ENCODE peak calls at places on chromosomes 5 and 9, in seven cellular contexts. One of them, this sample, is unnamed. For H3K36me3, the result is how much of the 10 kb centered on the place peaks cover.

GRCh38 chr9:73643379-73644013 is 491.8 kb downstream of the ANXA1 start:
- DNase-seq in DND-41: no peak
- DNase-seq in heart right ventricle: no peak
- DNase-seq in neural progenitor cell: no peak
- DNase-seq in left ventricle myocardium inferior: no peak
- DNase-seq in BE2C: no peak
- DNase-seq in HCT116: no peak
- DNase-seq in this sample: no peak

GRCh38 chr9:113879906-113880305 is 3.8 kb downstream of the ZNF618 start:
- DNase-seq in DND-41: no peak
- DNase-seq in heart right ventricle: no peak
- DNase-seq in neural progenitor cell: no peak
- DNase-seq in left ventricle myocardium inferior: no peak
- DNase-seq in BE2C: no peak
- DNase-seq in HCT116: no peak
- DNase-seq in this sample: no peak

GRCh38 chr9:16985559-16986348 is 115.3 kb upstream of the BNC2 start:
- DNase-seq in DND-41: no peak
- DNase-seq in heart right ventricle: peak
- DNase-seq in neural progenitor cell: no peak
- DNase-seq in left ventricle myocardium inferior: no peak
- DNase-seq in BE2C: no peak
- DNase-seq in HCT116: no peak
- DNase-seq in this sample: peak

GRCh38 chr5:36059571-36060515 is 6.8 kb downstream of the UGT3A2 start:
- DNase-seq in DND-41: peak
- DNase-seq in heart right ventricle: no peak
- DNase-seq in neural progenitor cell: no peak
- DNase-seq in left ventricle myocardium inferior: no peak
- DNase-seq in BE2C: no peak
- DNase-seq in HCT116: no peak
- DNase-seq in this sample: no peak

GRCh38 chr9:104780796-104781395 is 17.0 kb downstream of the NIPSNAP3B start:
- DNase-seq in DND-41: no peak
- DNase-seq in heart right ventricle: no peak
- DNase-seq in neural progenitor cell: no peak
- DNase-seq in left ventricle myocardium inferior: no peak
- DNase-seq in BE2C: no peak
- DNase-seq in HCT116: peak
- DNase-seq in this sample: no peak

GRCh38 chr5:106755789-106756188 is 914.9 kb downstream of the EFNA5 start:
- DNase-seq in DND-41: peak
- DNase-seq in heart right ventricle: no peak
- DNase-seq in neural progenitor cell: no peak
- DNase-seq in left ventricle myocardium inferior: no peak
- DNase-seq in BE2C: no peak
- DNase-seq in HCT116: no peak
- DNase-seq in this sample: no peak

GRCh38 chr5:143641549-143641955 is 170.4 kb upstream of the HMHB1 start:
- DNase-seq in DND-41: no peak
- DNase-seq in heart right ventricle: no peak
- DNase-seq in neural progenitor cell: no peak
- DNase-seq in left ventricle myocardium inferior: no peak
- DNase-seq in BE2C: no peak
- DNase-seq in HCT116: no peak
- DNase-seq in this sample: no peak

GRCh38 chr5:39892708-39893107 is 467.9 kb upstream of the DAB2 start:
- DNase-seq in DND-41: no peak
- DNase-seq in heart right ventricle: no peak
- DNase-seq in neural progenitor cell: no peak
- DNase-seq in left ventricle myocardium inferior: no peak
- DNase-seq in BE2C: no peak
- DNase-seq in HCT116: no peak
- DNase-seq in this sample: no peak

GRCh38 chr5:155935723-155936122 is 391.2 kb upstream of the SGCD start:
- DNase-seq in DND-41: no peak
- DNase-seq in heart right ventricle: no peak
- DNase-seq in neural progenitor cell: no peak
- DNase-seq in left ventricle myocardium inferior: no peak
- DNase-seq in BE2C: no peak
- DNase-seq in HCT116: no peak
- DNase-seq in this sample: no peak

GRCh38 chr5:107655836-107656235 is 14.9 kb downstream of the EFNA5 start:
- DNase-seq in DND-41: no peak
- DNase-seq in heart right ventricle: no peak
- DNase-seq in neural progenitor cell: peak
- DNase-seq in left ventricle myocardium inferior: no peak
- DNase-seq in BE2C: no peak
- DNase-seq in HCT116: no peak
- DNase-seq in this sample: no peak

GRCh38 chr5:36744678-36745659 is 131.6 kb upstream of the NIPBL start:
- DNase-seq in DND-41: peak
- DNase-seq in heart right ventricle: peak
- DNase-seq in neural progenitor cell: peak
- DNase-seq in left ventricle myocardium inferior: peak
- DNase-seq in BE2C: peak
- DNase-seq in HCT116: peak
- DNase-seq in this sample: peak

GRCh38 chr5:133381571-133382365 is 230.6 kb downstream of the FSTL4 start:
- DNase-seq in DND-41: no peak
- DNase-seq in heart right ventricle: no peak
- DNase-seq in neural progenitor cell: no peak
- DNase-seq in left ventricle myocardium inferior: no peak
- DNase-seq in BE2C: no peak
- DNase-seq in HCT116: no peak
- DNase-seq in this sample: no peak

GRCh38 chr9:35510745-35511428 is 21.0 kb downstream of the RUSC2 start:
- DNase-seq in DND-41: no peak
- DNase-seq in heart right ventricle: peak
- DNase-seq in neural progenitor cell: no peak
- DNase-seq in left ventricle myocardium inferior: peak
- DNase-seq in BE2C: no peak
- DNase-seq in HCT116: peak
- DNase-seq in this sample: peak

GRCh38 chr9:35537898-35538297 is 48.0 kb downstream of the RUSC2 start:
- DNase-seq in DND-41: no peak
- DNase-seq in heart right ventricle: peak
- DNase-seq in neural progenitor cell: peak
- DNase-seq in left ventricle myocardium inferior: peak
- DNase-seq in BE2C: no peak
- DNase-seq in HCT116: no peak
- DNase-seq in this sample: no peak

GRCh38 chr5:132017316-132017715 is 5.9 kb upstream of the ACSL6 start:
- DNase-seq in DND-41: no peak
- DNase-seq in heart right ventricle: no peak
- DNase-seq in neural progenitor cell: no peak
- DNase-seq in left ventricle myocardium inferior: no peak
- DNase-seq in BE2C: no peak
- DNase-seq in HCT116: no peak
- DNase-seq in this sample: no peak

GRCh38 chr5:136034492-136034891 is 5.7 kb downstream of the TGFBI start:
- DNase-seq in DND-41: no peak
- DNase-seq in heart right ventricle: no peak
- DNase-seq in neural progenitor cell: no peak
- DNase-seq in left ventricle myocardium inferior: no peak
- DNase-seq in BE2C: no peak
- DNase-seq in HCT116: no peak
- DNase-seq in this sample: no peak

GRCh38 chr5:150465926-150466325 is 16.4 kb upstream of the RPS14 start:
- DNase-seq in DND-41: no peak
- DNase-seq in heart right ventricle: peak
- DNase-seq in neural progenitor cell: no peak
- DNase-seq in left ventricle myocardium inferior: no peak
- DNase-seq in BE2C: no peak
- DNase-seq in HCT116: no peak
- DNase-seq in this sample: no peak

GRCh38 chr9:86946712-86947145 is 577 bp downstream of the GAS1 start:
- DNase-seq in DND-41: peak
- DNase-seq in heart right ventricle: peak
- DNase-seq in neural progenitor cell: no peak
- DNase-seq in left ventricle myocardium inferior: peak
- DNase-seq in BE2C: no peak
- DNase-seq in HCT116: no peak
- DNase-seq in this sample: no peak

GRCh38 chr5:148248894-148249293 is 10.6 kb downstream of the MARCOL start:
- DNase-seq in DND-41: no peak
- DNase-seq in heart right ventricle: no peak
- DNase-seq in neural progenitor cell: no peak
- DNase-seq in left ventricle myocardium inferior: no peak
- DNase-seq in BE2C: no peak
- DNase-seq in HCT116: no peak
- DNase-seq in this sample: no peak

GRCh38 chr5:115460476-115460875 is 84.1 kb downstream of the FEM1C start:
- DNase-seq in DND-41: no peak
- DNase-seq in heart right ventricle: peak
- DNase-seq in neural progenitor cell: no peak
- DNase-seq in left ventricle myocardium inferior: peak
- DNase-seq in BE2C: no peak
- DNase-seq in HCT116: peak
- DNase-seq in this sample: peak

GRCh38 chr5:71922584-71923106 is 184.6 kb upstream of the MAP1B start:
- DNase-seq in DND-41: no peak
- DNase-seq in heart right ventricle: no peak
- DNase-seq in neural progenitor cell: no peak
- DNase-seq in left ventricle myocardium inferior: no peak
- DNase-seq in BE2C: no peak
- DNase-seq in HCT116: peak
- DNase-seq in this sample: no peak

GRCh38 chr5:172940242-172941066 is 18.8 kb upstream of the RPL26L1 start:
- DNase-seq in DND-41: no peak
- DNase-seq in heart right ventricle: no peak
- DNase-seq in neural progenitor cell: no peak
- DNase-seq in left ventricle myocardium inferior: no peak
- DNase-seq in BE2C: no peak
- DNase-seq in HCT116: no peak
- DNase-seq in this sample: no peak

GRCh38 chr5:172941067-172941516 is 18.1 kb upstream of the RPL26L1 start:
- DNase-seq in DND-41: no peak
- DNase-seq in heart right ventricle: no peak
- DNase-seq in neural progenitor cell: no peak
- DNase-seq in left ventricle myocardium inferior: no peak
- DNase-seq in BE2C: no peak
- DNase-seq in HCT116: no peak
- DNase-seq in this sample: no peak

GRCh38 chr5:172939561-172939960 is 19.7 kb upstream of the RPL26L1 start:
- DNase-seq in DND-41: no peak
- DNase-seq in heart right ventricle: no peak
- DNase-seq in neural progenitor cell: peak
- DNase-seq in left ventricle myocardium inferior: no peak
- DNase-seq in BE2C: no peak
- DNase-seq in HCT116: no peak
- DNase-seq in this sample: no peak

GRCh38 chr5:172936441-172936840 is 22.8 kb upstream of the RPL26L1 start:
- DNase-seq in DND-41: no peak
- DNase-seq in heart right ventricle: no peak
- DNase-seq in neural progenitor cell: no peak
- DNase-seq in left ventricle myocardium inferior: no peak
- DNase-seq in BE2C: no peak
- DNase-seq in HCT116: no peak
- DNase-seq in this sample: no peak

GRCh38 chr5:172939045-172939444 is 20.2 kb upstream of the RPL26L1 start:
- DNase-seq in DND-41: peak
- DNase-seq in heart right ventricle: no peak
- DNase-seq in neural progenitor cell: peak
- DNase-seq in left ventricle myocardium inferior: no peak
- DNase-seq in BE2C: peak
- DNase-seq in HCT116: peak
- DNase-seq in this sample: no peak
- TF ChIP-seq CTCF in DND-41: peak
- TF ChIP-seq CTCF in heart right ventricle: no peak
- TF ChIP-seq CTCF in neural progenitor cell: peak
- TF ChIP-seq CTCF in left ventricle myocardium inferior: peak
- TF ChIP-seq CTCF in BE2C: peak
- TF ChIP-seq CTCF in HCT116: peak
- TF ChIP-seq CTCF in this sample: peak

GRCh38 chr9:112553256-112553826 is 66.7 kb downstream of the KIAA1958 start:
- DNase-seq in DND-41: no peak
- DNase-seq in heart right ventricle: no peak
- DNase-seq in neural progenitor cell: no peak
- DNase-seq in left ventricle myocardium inferior: no peak
- DNase-seq in BE2C: no peak
- DNase-seq in HCT116: no peak
- DNase-seq in this sample: no peak
- H3K36me3 ChIP-seq in DND-41: under half
- H3K36me3 ChIP-seq in heart right ventricle: under half
- H3K36me3 ChIP-seq in neural progenitor cell: under half
- H3K36me3 ChIP-seq in left ventricle myocardium inferior: under half
- H3K36me3 ChIP-seq in BE2C: under half
- H3K36me3 ChIP-seq in HCT116: under half
- H3K36me3 ChIP-seq in this sample: under half

DNA sequence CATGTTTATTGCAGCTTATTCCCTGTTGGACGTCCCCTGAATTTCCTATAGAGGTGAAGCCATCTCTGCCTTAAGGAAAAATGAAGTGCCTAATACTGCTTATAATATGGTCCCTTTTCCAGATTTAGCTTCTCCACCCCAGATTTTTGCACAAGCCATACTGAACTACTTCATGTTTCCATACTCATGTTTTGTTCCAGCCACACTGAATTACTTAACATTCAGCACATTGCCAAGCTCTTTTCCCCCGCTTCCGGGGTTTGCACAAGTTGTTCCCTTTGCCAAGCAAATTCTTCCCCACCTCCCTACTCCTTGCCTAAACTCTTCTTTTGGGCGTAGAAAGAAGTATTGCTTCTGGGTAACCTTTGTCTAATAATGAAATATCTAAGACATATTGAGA is 1.7 kb upstream of the CNTRL start:
- DNase-seq in DND-41: no peak
- DNase-seq in heart right ventricle: peak
- DNase-seq in neural progenitor cell: no peak
- DNase-seq in left ventricle myocardium inferior: peak
- DNase-seq in BE2C: no peak
- DNase-seq in HCT116: no peak
- DNase-seq in this sample: peak
- H3K4me3 ChIP-seq in DND-41: no peak
- H3K4me3 ChIP-seq in heart right ventricle: no peak
- H3K4me3 ChIP-seq in neural progenitor cell: no peak
- H3K4me3 ChIP-seq in left ventricle myocardium inferior: peak
- H3K4me3 ChIP-seq in BE2C: no peak
- H3K4me3 ChIP-seq in HCT116: no peak
- H3K4me3 ChIP-seq in this sample: no peak

DNA sequence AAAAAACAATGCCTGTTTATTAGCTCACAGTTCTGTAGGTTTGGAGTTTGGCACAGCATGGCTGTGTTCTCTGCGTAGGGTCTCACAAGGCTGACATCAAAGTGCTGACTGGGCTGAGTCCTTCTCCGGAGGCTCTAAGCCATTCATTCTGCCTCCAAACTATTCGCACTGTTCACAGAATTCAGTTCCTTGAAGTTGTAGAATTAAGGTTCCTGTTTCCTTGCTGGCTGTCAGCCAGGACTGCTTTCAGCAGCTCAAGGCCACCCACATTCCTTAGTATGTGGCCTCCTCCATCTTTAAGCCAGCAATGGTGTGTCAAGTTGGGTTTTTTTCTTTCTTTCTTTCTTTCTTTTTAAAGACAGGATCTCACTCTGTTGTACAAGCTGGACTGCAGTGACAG is 161.9 kb downstream of the CDH6 start:
- DNase-seq in DND-41: no peak
- DNase-seq in heart right ventricle: no peak
- DNase-seq in neural progenitor cell: no peak
- DNase-seq in left ventricle myocardium inferior: no peak
- DNase-seq in BE2C: no peak
- DNase-seq in HCT116: no peak
- DNase-seq in this sample: no peak
- TF ChIP-seq CTCF in DND-41: no peak
- TF ChIP-seq CTCF in heart right ventricle: no peak
- TF ChIP-seq CTCF in neural progenitor cell: no peak
- TF ChIP-seq CTCF in left ventricle myocardium inferior: no peak
- TF ChIP-seq CTCF in BE2C: no peak
- TF ChIP-seq CTCF in HCT116: no peak
- TF ChIP-seq CTCF in this sample: no peak